ENCODE peak calls at places on chromosomes 13 and 19, in seven cellular contexts. S is CD8-positive, alpha-beta T cell; N is fibroblast of the conjunctiva; B is hippocampal formation; I is T-helper 9 cell; U is AG09309; X is NCI-H774. J is an unnamed sample.

GRCh38 chr19:38320969-38321339 is 1.3 kb downstream of the KCNK6 start:
- DNase-seq in S (no peak), N (no peak), B (no peak), I (no peak), U (no peak), X (no peak), J (no peak)

GRCh38 chr19:53908106-53908932 is 759 bp upstream of the CACNG7 start:
- DNase-seq in S (peak; percentile 29), N (no peak), B (peak; percentile 78), I (no peak), U (no peak), X (no peak), J (no peak)

GRCh38 chr19:5891938-5892771 is 11.4 kb downstream of the NDUFA11 start:
- DNase-seq in S (no peak), N (no peak), B (no peak), I (no peak), U (no peak), X (no peak), J (no peak)

GRCh38 chr13:27242642-27243185 is 8.6 kb upstream of the RPL21 start:
- DNase-seq in S (no peak), N (no peak), B (no peak), I (no peak), U (no peak), X (no peak), J (no peak)

GRCh38 chr19:52270266-52270885 is 989 bp downstream of the ZNF766 start:
- DNase-seq in S (peak; percentile 11), N (no peak), B (no peak), I (no peak), U (no peak), X (no peak), J (no peak)

GRCh38 chr19:12885749-12886706 is 973 bp downstream of the KLF1 start:
- DNase-seq in S (no peak), N (no peak), B (no peak), I (no peak), U (no peak), X (no peak), J (no peak)

GRCh38 chr13:63853816-63854215 is 2438.2 kb upstream of the PCDH20 start:
- DNase-seq in S (no peak), N (no peak), B (no peak), I (no peak), U (no peak), X (no peak), J (no peak)

GRCh38 chr13:77300176-77301141 is 26.4 kb downstream of the MYCBP2 start:
- DNase-seq in S (no peak), N (peak; percentile 17), B (peak; percentile 11), I (no peak), U (peak; percentile 43), X (no peak), J (no peak)

GRCh38 chr19:37905936-37906867 is at the start of gene WDR87:
- DNase-seq in S (peak; percentile 53), N (no peak), B (no peak), I (peak; percentile 21), U (no peak), X (peak; percentile 76), J (no peak)

GRCh38 chr13:50909605-50910482 is at the start of gene RNASEH2B:
- DNase-seq in S (peak; percentile 64), N (peak; percentile 21), B (no peak), I (peak; percentile 56), U (no peak), X (peak; percentile 74), J (peak; percentile 33)

GRCh38 chr13:31638577-31638976 is 100.7 kb upstream of the RXFP2 start:
- DNase-seq in S (no peak), N (peak; percentile 56), B (no peak), I (no peak), U (peak; percentile 54), X (no peak), J (no peak)

GRCh38 chr19:49437231-49437630 is 4.1 kb downstream of the SLC17A7 start:
- DNase-seq in S (no peak), N (no peak), B (no peak), I (no peak), U (no peak), X (no peak), J (no peak)

GRCh38 chr19:31882709-31883108 is 462.7 kb upstream of the ZNF507 start:
- DNase-seq in S (no peak), N (no peak), B (no peak), I (no peak), U (no peak), X (no peak), J (no peak)

GRCh38 chr13:83780201-83780600 is 102.1 kb downstream of the SLITRK1 start:
- DNase-seq in S (no peak), N (peak; percentile 10), B (no peak), I (no peak), U (no peak), X (no peak), J (peak; percentile 18)

GRCh38 chr13:106865706-106866288 is 297.9 kb upstream of the ARGLU1 start:
- DNase-seq in S (no peak), N (no peak), B (no peak), I (no peak), U (no peak), X (no peak), J (no peak)

GRCh38 chr13:51035469-51035868 is 75.6 kb downstream of the C13orf42 start:
- DNase-seq in S (no peak), N (no peak), B (no peak), I (no peak), U (no peak), X (no peak), J (no peak)

GRCh38 chr13:103436057-103436654 is 369.9 kb upstream of the SLC10A2 start:
- DNase-seq in S (no peak), N (no peak), B (no peak), I (no peak), U (no peak), X (no peak), J (no peak)

GRCh38 chr19:46766569-46767317 is 20.5 kb upstream of the STRN4 start:
- DNase-seq in S (peak; percentile 59), N (no peak), B (no peak), I (peak; percentile 53), U (no peak), X (peak; percentile 18), J (no peak)

GRCh38 chr13:60169239-60170031 is 5.7 kb upstream of the DIAPH3 start:
- DNase-seq in S (no peak), N (no peak), B (no peak), I (no peak), U (no peak), X (no peak), J (no peak)

J was measured in foreskin keratinocyte.